ENCODE peak calls at places on chromosomes 7 and 10, in six cellular contexts. Q is GM12892, W is GM10248, C is spleen, D is skeletal muscle cell, N is astrocyte of the spinal cord. O is an unnamed sample.

GRCh38 chr7:139854803-139855497 is 25.9 kb downstream of the TBXAS1 start:
- DNase-seq in Q (no peak), W (no peak), N (no peak), C (no peak), D (no peak), O (no peak)

GRCh38 chr10:51770719-51771118 is 71.3 kb upstream of the CSTF2T start:
- DNase-seq in N (no peak), W (no peak), Q (no peak), D (peak; percentile 87), C (no peak), O (no peak)

GRCh38 chr7:43198599-43199090 is 86.2 kb downstream of the HECW1 start:
- DNase-seq in W (no peak), N (no peak), Q (no peak), C (no peak), D (no peak), O (no peak)

GRCh38 chr10:12849351-12850181 is 151.9 kb downstream of the CCDC3 start:
- DNase-seq in Q (no peak), N (no peak), C (no peak), W (no peak), D (no peak), O (no peak)

GRCh38 chr7:76064208-76064970 is 16.5 kb downstream of the MDH2 start:
- DNase-seq in D (no peak), Q (no peak), N (no peak), C (peak; percentile 54), W (peak; percentile 8), O (no peak)

GRCh38 chr10:66940950-66941349 is 15.1 kb downstream of the LRRTM3 start:
- DNase-seq in D (no peak), C (no peak), Q (no peak), N (no peak), W (no peak), O (no peak)

GRCh38 chr10:10320981-10321380 is 696.7 kb upstream of the CELF2 start:
- DNase-seq in D (peak; percentile 19), C (no peak), W (no peak), Q (no peak), N (peak; percentile 8), O (no peak)

GRCh38 chr10:60314306-60314940 is 75.3 kb downstream of the ANK3 start:
- DNase-seq in N (peak; percentile 79), W (no peak), C (no peak), Q (no peak), D (no peak), O (no peak)

GRCh38 chr10:47367646-47368045 is 16.4 kb downstream of the ZNF488 start:
- DNase-seq in C (peak; percentile 52), Q (no peak), N (no peak), D (no peak), W (no peak), O (no peak)

GRCh38 chr7:29017666-29018065 is 59.5 kb upstream of the TRIL start:
- DNase-seq in D (peak; percentile 30), C (no peak), N (peak; percentile 57), W (no peak), Q (no peak), O (no peak)

GRCh38 chr7:102286237-102287081 is at the start of gene SH2B2:
- DNase-seq in Q (no peak), W (peak; percentile 85), D (peak; percentile 31), C (peak; percentile 93), N (peak; percentile 19), O (peak; percentile 61)

GRCh38 chr10:96636546-96636945 is 49.7 kb upstream of the TM9SF3 start:
- DNase-seq in Q (no peak), W (no peak), C (no peak), N (no peak), D (no peak), O (no peak)

GRCh38 chr7:43834463-43835251 is 34.7 kb downstream of the MRPS24 start:
- DNase-seq in Q (no peak), W (no peak), D (no peak), C (no peak), N (peak; percentile 12), O (no peak)

GRCh38 chr7:2010101-2010500 is 222.6 kb downstream of the MAD1L1 start:
- DNase-seq in C (peak; percentile 58), W (no peak), Q (no peak), D (no peak), N (no peak), O (no peak)

GRCh38 chr7:9029671-9030070 is 596.3 kb downstream of the NXPH1 start:
- DNase-seq in Q (no peak), D (no peak), C (no peak), W (no peak), N (no peak), O (no peak)

GRCh38 chr7:111985802-111986201 is 220.4 kb downstream of the DOCK4 start:
- DNase-seq in N (no peak), W (no peak), C (no peak), Q (no peak), D (no peak), O (no peak)

GRCh38 chr10:62327897-62328296 is 46.3 kb upstream of the ZNF365 start:
- DNase-seq in D (no peak), Q (no peak), W (no peak), C (no peak), N (no peak), O (no peak)

GRCh38 chr7:75575488-75576112 is 83.5 kb downstream of the SPDYE5 start:
- DNase-seq in N (no peak), D (no peak), W (no peak), C (no peak), Q (no peak), O (no peak)

GRCh38 chr10:66931340-66931948 is 5.6 kb downstream of the LRRTM3 start:
- DNase-seq in C (no peak), D (peak; percentile 27), W (peak; percentile 29), Q (no peak), N (peak; percentile 68), O (peak; percentile 3)

GRCh38 chr10:132335189-132336063 is 3.4 kb downstream of the LRRC27 start:
- DNase-seq in D (no peak), C (peak; percentile 74), N (no peak), W (peak; percentile 67), Q (no peak), O (no peak)

GRCh38 chr10:51129946-51130554 is 55.8 kb downstream of the PRKG1 start:
- DNase-seq in C (no peak), W (no peak), N (no peak), D (no peak), Q (no peak), O (no peak)

GRCh38 chr10:97714401-97715258 is 1.1 kb downstream of the MARVELD1 start:
- DNase-seq in Q (peak; percentile 49), N (peak; percentile 72), D (peak; percentile 43), W (peak; percentile 61), C (peak; percentile 90), O (peak; percentile 58)

GRCh38 chr7:122465296-122465695 is 160.7 kb upstream of the FEZF1 start:
- DNase-seq in W (no peak), Q (no peak), C (no peak), D (no peak), N (no peak), O (no peak)

GRCh38 chr10:71431945-71432905 is 35.5 kb downstream of the CDH23 start:
- DNase-seq in N (no peak), Q (no peak), D (no peak), C (peak; percentile 46), W (no peak), O (no peak)

GRCh38 chr10:72186213-72186612 is 29.6 kb upstream of the ANAPC16 start:
- DNase-seq in W (no peak), C (no peak), D (no peak), N (no peak), Q (no peak), O (no peak)

GRCh38 chr7:77867208-77867915 is 68.8 kb downstream of the PHTF2 start:
- DNase-seq in N (peak; percentile 3), Q (no peak), W (no peak), C (no peak), D (no peak), O (no peak)

GRCh38 chr10:112565434-112566053 is 118.5 kb downstream of the VTI1A start:
- DNase-seq in N (peak; percentile 84), Q (no peak), W (peak; percentile 26), C (no peak), D (no peak), O (no peak)

GRCh38 chr10:88991161-88991899 is 732 bp downstream of the FAS start:
- DNase-seq in Q (peak; percentile 50), N (peak; percentile 82), C (peak; percentile 92), W (peak; percentile 71), D (no peak), O (no peak)

GRCh38 chr7:131254211-131254610 is 73.5 kb upstream of the MKLN1 start:
- DNase-seq in Q (no peak), C (no peak), D (no peak), N (peak; percentile 24), W (no peak), O (no peak)

GRCh38 chr7:141161959-141162547 is 88.2 kb downstream of the TMEM178B start:
- DNase-seq in W (no peak), C (no peak), D (no peak), Q (no peak), N (no peak), O (no peak)

GRCh38 chr10:88792656-88793055 is 9.9 kb upstream of the LIPM start:
- DNase-seq in C (peak; percentile 81), D (peak; percentile 45), N (peak; percentile 41), W (no peak), Q (no peak), O (no peak)

GRCh38 chr7:79420464-79420863 is 33.0 kb downstream of the MAGI2 start:
- DNase-seq in D (peak; percentile 94), Q (no peak), W (no peak), N (peak; percentile 95), C (no peak), O (no peak)

GRCh38 chr10:129323311-129323710 is 143.7 kb upstream of the MGMT start:
- DNase-seq in N (no peak), C (no peak), W (no peak), D (no peak), Q (no peak), O (no peak)

GRCh38 chr7:123916240-123916724 is 8.8 kb upstream of the SPAM1 start:
- DNase-seq in N (peak; percentile 12), Q (no peak), C (no peak), W (peak; percentile 14), D (no peak), O (no peak)

O was measured in GM12891.